ENCODE peak calls at places on chromosomes 16 and 17, in four cellular contexts. W is HepG2, Z is astrocyte of the cerebellum, J is endothelial cell. E is an unnamed sample.
A peak's percentile ranks its signal among the peaks of the same experiment; 100 is the strongest.

GRCh38 chr17:81509687-81510523 is 2.7 kb downstream of the ACTG1 start:
- DNase-seq in Z (no peak), J (no peak), W (no peak), E (peak; percentile 38)

GRCh38 chr17:596287-596686 is 118.4 kb downstream of the VPS53 start:
- DNase-seq in W (no peak), J (no peak), Z (no peak), E (no peak)

GRCh38 chr16:56936491-56936890 is 4.5 kb downstream of the HERPUD1 start:
- DNase-seq in J (no peak), W (no peak), Z (no peak), E (no peak)

GRCh38 chr17:48570325-48571023 is 7.7 kb downstream of the HOXB4 start:
- DNase-seq in Z (no peak), J (no peak), W (no peak), E (no peak)

GRCh38 chr17:38730526-38731379 is 612 bp downstream of the CISD3 start:
- DNase-seq in J (no peak), Z (no peak), W (peak; percentile 90), E (no peak)

GRCh38 chr16:81703177-81704155 is 75.6 kb upstream of the PLCG2 start:
- DNase-seq in W (no peak), Z (no peak), J (no peak), E (no peak)

GRCh38 chr16:6977291-6977690 is 355.4 kb upstream of the RBFOX1 start:
- DNase-seq in W (no peak), J (no peak), Z (no peak), E (no peak)

GRCh38 chr17:17913695-17914332 is 58.4 kb downstream of the TOM1L2 start:
- DNase-seq in Z (peak; percentile 85), J (no peak), W (peak; percentile 66), E (no peak)

GRCh38 chr16:25966172-25967097 is 274.7 kb downstream of the HS3ST4 start:
- DNase-seq in W (no peak), Z (no peak), J (no peak), E (no peak)

GRCh38 chr17:64236827-64237403 is 26.1 kb downstream of the TEX2 start:
- DNase-seq in J (peak; percentile 18), Z (no peak), W (peak; percentile 37), E (no peak)

GRCh38 chr17:35087731-35088646 is 24.5 kb upstream of the RFFL start:
- DNase-seq in J (peak; percentile 42), Z (no peak), W (peak; percentile 49), E (peak; percentile 40)

GRCh38 chr17:7992924-7993323 is 9.5 kb upstream of the GUCY2D start:
- DNase-seq in J (no peak), W (no peak), Z (no peak), E (no peak)

GRCh38 chr16:58487566-58488351 is 12.2 kb upstream of the NDRG4 start:
- DNase-seq in W (peak; percentile 71), J (peak; percentile 90), Z (peak; percentile 48), E (peak; percentile 71)

GRCh38 chr17:17847726-17848125 is 10.9 kb upstream of the SREBF1 start:
- DNase-seq in W (no peak), J (no peak), Z (no peak), E (no peak)

GRCh38 chr17:142102-142661 is 4.8 kb downstream of the SCGB1C2 start:
- DNase-seq in W (peak; percentile 20), J (peak; percentile 3), Z (no peak), E (no peak)

GRCh38 chr16:85728879-85729278 is 22.0 kb downstream of the C16orf74 start:
- DNase-seq in W (no peak), J (peak; percentile 37), Z (no peak), E (no peak)

GRCh38 chr17:81365148-81365600 is 30.1 kb upstream of the BAHCC1 start:
- DNase-seq in Z (peak; percentile 53), W (no peak), J (no peak), E (peak; percentile 44)

GRCh38 chr16:21183995-21184394 is 25.5 kb downstream of the LDAF1 start:
- DNase-seq in W (no peak), J (no peak), Z (no peak), E (no peak)

GRCh38 chr17:75530837-75531723 is 5.6 kb downstream of the LLGL2 start:
- DNase-seq in J (no peak), Z (no peak), W (no peak), E (no peak)

GRCh38 chr16:21646091-21646490 is 6.3 kb downstream of the IGSF6 start:
- DNase-seq in W (no peak), J (no peak), Z (no peak), E (no peak)

GRCh38 chr16:84665843-84666242 is 17.5 kb downstream of the KLHL36 start:
- DNase-seq in J (no peak), Z (no peak), W (no peak), E (no peak)

GRCh38 chr16:59179446-59180082 is 445.4 kb upstream of the GOT2 start:
- DNase-seq in W (peak; percentile 16), J (no peak), Z (no peak), E (no peak)

GRCh38 chr17:59783221-59784016 is 76.0 kb downstream of the VMP1 start:
- DNase-seq in J (no peak), Z (no peak), W (no peak), E (no peak)

GRCh38 chr16:5639531-5639930 is 541.9 kb upstream of the EEF2KMT start:
- DNase-seq in W (no peak), J (no peak), Z (no peak), E (no peak)

GRCh38 chr16:67415872-67416793 is at the start of gene ZDHHC1:
- DNase-seq in J (peak; percentile 86), Z (no peak), W (no peak), E (peak; percentile 57)

GRCh38 chr16:85475233-85475632 is 137.9 kb upstream of the GSE1 start:
- DNase-seq in J (no peak), Z (no peak), W (no peak), E (no peak)

GRCh38 chr17:74960739-74961342 is 11.7 kb downstream of the HID1 start:
- DNase-seq in J (peak; percentile 61), W (peak; percentile 83), Z (no peak), E (no peak)

GRCh38 chr17:52158450-52159042 is at the start of gene CA10:
- DNase-seq in J (peak; percentile 12), W (no peak), Z (no peak), E (no peak)

GRCh38 chr16:67884-68789 is 4.3 kb downstream of the RHBDF1 start:
- DNase-seq in Z (no peak), J (no peak), W (no peak), E (no peak)

GRCh38 chr16:17802566-17802965 is 331.8 kb upstream of the XYLT1 start:
- DNase-seq in W (no peak), Z (no peak), J (no peak), E (no peak)

GRCh38 chr16:10325783-10326543 is 59.9 kb upstream of the ATF7IP2 start:
- DNase-seq in Z (no peak), J (no peak), W (no peak), E (no peak)

GRCh38 chr16:1823821-1824220 is 2.8 kb downstream of the HAGH start:
- DNase-seq in J (peak; percentile 34), Z (no peak), W (peak; percentile 75), E (no peak)

GRCh38 chr17:64411999-64412771 is 21.5 kb upstream of the PECAM1 start:
- DNase-seq in J (peak; percentile 74), W (no peak), Z (no peak), E (no peak)

GRCh38 chr16:88295526-88296436 is 87.0 kb upstream of the ZNF469 start:
- DNase-seq in W (no peak), J (no peak), Z (no peak), E (no peak)

DNA sequence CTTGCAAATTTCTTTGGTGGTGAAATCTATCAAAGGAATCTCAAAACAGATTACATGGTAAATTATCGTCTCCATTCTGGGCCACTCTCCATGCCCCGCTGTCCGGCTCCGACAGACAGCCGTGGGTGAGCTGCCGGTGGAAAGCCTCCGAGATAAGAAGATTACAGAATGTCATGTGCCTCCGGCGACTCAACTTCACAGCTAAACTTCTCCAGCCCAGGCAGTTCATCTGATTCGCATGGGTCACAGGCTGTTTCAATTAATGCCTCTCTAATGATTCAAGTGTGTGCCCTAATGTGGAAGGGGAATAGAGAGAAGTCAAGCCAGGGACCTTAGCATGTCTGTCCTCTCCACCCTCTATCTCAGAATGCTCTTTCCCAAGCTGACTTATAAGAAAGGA is 520.8 kb upstream of the ZFHX3 start:
- DNase-seq in W (no peak), J (no peak), Z (no peak), E (no peak)
- TF ChIP-seq CTCF in W (no peak), J (no peak), Z (no peak), E (no peak)

DNA sequence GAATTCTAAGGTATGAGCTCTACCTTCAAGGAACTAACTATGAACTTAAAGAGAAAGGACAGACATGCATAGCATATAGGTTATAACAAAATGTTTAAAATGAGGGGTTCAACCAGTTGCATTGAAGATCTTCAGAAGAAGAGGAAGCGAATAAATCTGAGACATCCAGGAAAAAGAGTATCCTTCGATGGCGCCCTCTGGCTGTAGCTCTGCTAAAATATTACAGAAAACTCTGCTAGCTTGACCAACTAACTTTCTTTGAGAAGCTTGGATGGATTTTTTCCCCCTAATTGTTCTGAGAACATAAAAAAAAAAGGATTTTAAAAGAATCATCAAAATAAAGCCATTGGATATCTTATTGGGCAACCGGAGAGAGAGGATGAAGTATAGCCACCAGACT is 659.9 kb upstream of the SOX9 start:
- DNase-seq in Z (peak; percentile 19), J (peak; percentile 42), W (no peak), E (no peak)
- TF ChIP-seq CTCF in Z (peak; percentile 42), J (peak; percentile 56), W (no peak), E (no peak)

GRCh38 chr17:79937981-79938695 is 97.5 kb downstream of the TBC1D16 start:
- DNase-seq in Z (no peak), W (no peak), J (no peak), E (no peak)

GRCh38 chr17:79937435-79937870 is 98.2 kb upstream of the CBX4 start:
- DNase-seq in W (no peak), J (no peak), Z (no peak), E (no peak)

GRCh38 chr17:79935845-79936470 is 96.7 kb upstream of the CBX4 start:
- DNase-seq in J (no peak), W (no peak), Z (no peak), E (no peak)

GRCh38 chr17:79935197-79935844 is 96.1 kb upstream of the CBX4 start:
- DNase-seq in W (no peak), J (no peak), Z (no peak), E (no peak)

GRCh38 chr17:79936661-79937434 is 97.6 kb upstream of the CBX4 start:
- DNase-seq in J (no peak), W (no peak), Z (no peak), E (no peak)
- TF ChIP-seq CTCF in J (no peak), W (peak; percentile 14), Z (no peak), E (no peak)

GRCh38 chr17:58004060-58004459 is 3.0 kb downstream of the SRSF1 start:
- DNase-seq in Z (no peak), W (no peak), J (no peak), E (no peak)

GRCh38 chr17:58001461-58002124 is 5.5 kb downstream of the SRSF1 start:
- DNase-seq in Z (no peak), J (no peak), W (no peak), E (no peak)

GRCh38 chr17:58002973-58003372 is 4.1 kb downstream of the SRSF1 start:
- DNase-seq in W (no peak), J (no peak), Z (no peak), E (no peak)

GRCh38 chr17:58002558-58002957 is 4.5 kb downstream of the SRSF1 start:
- DNase-seq in J (no peak), W (no peak), Z (no peak), E (no peak)

DNA sequence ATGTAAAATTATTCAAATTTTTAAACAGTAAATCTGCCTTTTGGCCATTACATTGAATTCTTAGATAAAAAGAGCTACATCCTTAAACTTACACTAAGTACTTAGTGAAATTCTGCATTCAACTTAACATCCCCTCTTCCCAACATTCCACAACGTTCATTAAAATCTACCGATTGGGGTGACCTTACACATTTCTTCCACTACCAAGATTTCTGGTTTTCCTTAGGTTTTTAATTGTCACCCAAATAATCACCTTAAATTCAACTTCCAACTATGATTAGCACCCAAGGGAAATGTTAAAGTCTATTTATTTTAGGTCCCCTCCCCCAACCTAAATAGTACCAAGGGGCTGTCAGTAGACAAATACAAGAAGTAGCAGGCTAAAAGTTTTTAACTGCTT is 4.9 kb downstream of the SRSF1 start:
- DNase-seq in W (no peak), J (no peak), Z (no peak), E (no peak)
- TF ChIP-seq CTCF in W (no peak), J (no peak), Z (no peak), E (no peak)

E was measured in natural killer cell.